ENCODE peak calls at places on chromosome 16, in five cellular contexts. N is stimulated activated CD8-positive, alpha-beta memory T cell treated with anti-CD3 and anti-CD28 coated beads, Interleukin-4, amount 100 ng/mL, for 4 hours; D is GM03348; H is naive thymus-derived CD8-positive, alpha-beta T cell; B is stimulated activated naive B cell treated with anti-CD40 and anti-IgM and Interleukin-4, amounts not matched to agents 10 μg/mL and 1 μg/mL and 100 μg/mL, for 72 hours. L is an unnamed sample.

GRCh38 chr16:65666132-65666869 is 544.4 kb upstream of the CDH11 start:
- DNase-seq in H (no peak), D (no peak), N (no peak), B (no peak), L (no peak)

GRCh38 chr16:60907645-60908044 is 1128.6 kb downstream of the CDH8 start:
- DNase-seq in N (no peak), D (peak; percentile 4), B (no peak), H (no peak), L (no peak)

GRCh38 chr16:53754938-53755910 is 51.3 kb downstream of the FTO start:
- DNase-seq in N (no peak), D (peak; percentile 47), B (no peak), H (no peak), L (no peak)

GRCh38 chr16:375212-375611 is 4.9 kb upstream of the MRPL28 start:
- DNase-seq in D (no peak), H (no peak), N (no peak), B (no peak), L (no peak)

GRCh38 chr16:56645311-56645710 is 6.4 kb upstream of the MT1B start:
- DNase-seq in H (no peak), B (no peak), N (no peak), D (no peak), L (no peak)

GRCh38 chr16:80203821-80204220 is 337.0 kb upstream of the DYNLRB2 start:
- DNase-seq in B (no peak), H (no peak), N (no peak), D (no peak), L (no peak)

GRCh38 chr16:11503566-11503965 is 83.2 kb downstream of the LITAF start:
- DNase-seq in B (no peak), N (no peak), D (no peak), H (no peak), L (no peak)

GRCh38 chr16:988465-989353 is 7.1 kb downstream of the SOX8 start:
- DNase-seq in N (no peak), H (no peak), B (no peak), D (no peak), L (no peak)

GRCh38 chr16:74896389-74897370 is 88.2 kb downstream of the WDR59 start:
- DNase-seq in H (no peak), B (no peak), D (peak; percentile 80), N (no peak), L (no peak)

GRCh38 chr16:87657621-87658192 is 55.4 kb downstream of the JPH3 start:
- DNase-seq in N (no peak), D (no peak), H (no peak), B (no peak), L (no peak)

GRCh38 chr16:73209190-73209589 is 161.3 kb upstream of the ZFHX3 start:
- DNase-seq in D (no peak), B (no peak), N (no peak), H (no peak), L (no peak)

GRCh38 chr16:56807011-56807675 is 57.9 kb upstream of the SLC12A3 start:
- DNase-seq in D (peak; percentile 27), H (no peak), B (no peak), N (no peak), L (no peak)

GRCh38 chr16:68921654-68922053 is 78.3 kb downstream of the TANGO6 start:
- DNase-seq in N (no peak), D (no peak), H (no peak), B (no peak), L (no peak)

GRCh38 chr16:28863929-28864886 is 565 bp downstream of the SH2B1 start:
- DNase-seq in D (peak; percentile 57), H (no peak), B (no peak), N (no peak), L (no peak)

GRCh38 chr16:2040031-2040430 is 7.6 kb downstream of the NTHL1 start:
- DNase-seq in N (no peak), H (no peak), B (no peak), D (no peak), L (no peak)

GRCh38 chr16:56370185-56370584 is 55.2 kb downstream of the AMFR start:
- DNase-seq in B (no peak), H (no peak), N (no peak), D (no peak), L (no peak)

GRCh38 chr16:71673190-71673956 is 47.4 kb downstream of the MARVELD3 start:
- DNase-seq in D (no peak), B (no peak), N (no peak), H (no peak), L (no peak)

GRCh38 chr16:88306860-88307545 is 75.8 kb upstream of the ZNF469 start:
- DNase-seq in D (peak; percentile 87), N (no peak), B (no peak), H (no peak), L (no peak)

GRCh38 chr16:4534151-4534790 is 4.3 kb downstream of the CDIP1 start:
- DNase-seq in N (no peak), H (peak; percentile 53), D (no peak), B (no peak), L (no peak)

GRCh38 chr16:87470332-87470731 is 22.5 kb downstream of the ZCCHC14 start:
- DNase-seq in H (no peak), D (peak; percentile 42), B (no peak), N (no peak), L (no peak)

GRCh38 chr16:11768850-11769249 is 26.2 kb upstream of the TXNDC11 start:
- DNase-seq in N (no peak), H (no peak), B (no peak), D (no peak), L (no peak)

GRCh38 chr16:87129771-87130170 is 187.4 kb downstream of the C16orf95 start:
- DNase-seq in B (no peak), N (no peak), D (no peak), H (no peak), L (no peak)

GRCh38 chr16:11632455-11632921 is 35.8 kb upstream of the SNN start:
- DNase-seq in B (no peak), N (no peak), H (no peak), D (peak; percentile 77), L (no peak)

GRCh38 chr16:65510850-65511249 is 389.0 kb upstream of the CDH11 start:
- DNase-seq in N (no peak), B (no peak), D (no peak), H (no peak), L (no peak)

GRCh38 chr16:13316008-13316407 is 414.6 kb downstream of the SHISA9 start:
- DNase-seq in D (no peak), B (no peak), N (no peak), H (no peak), L (no peak)

GRCh38 chr16:15705064-15705565 is 55.1 kb downstream of the NDE1 start:
- DNase-seq in H (no peak), B (no peak), D (no peak), N (no peak), L (no peak)

GRCh38 chr16:66578596-66579531 is at the start of gene CMTM2:
- DNase-seq in D (peak; percentile 22), B (no peak), N (no peak), H (peak; percentile 13), L (no peak)

GRCh38 chr16:56909484-56910113 is 22.3 kb upstream of the HERPUD1 start:
- DNase-seq in B (no peak), N (no peak), H (no peak), D (no peak), L (no peak)

GRCh38 chr16:13332713-13333255 is 431.4 kb downstream of the SHISA9 start:
- DNase-seq in N (no peak), B (no peak), H (no peak), D (no peak), L (no peak)

GRCh38 chr16:301950-302349 is 19.0 kb downstream of the PDIA2 start:
- DNase-seq in D (no peak), H (no peak), N (no peak), B (no peak), L (no peak)

GRCh38 chr16:68893710-68894705 is 50.7 kb downstream of the TANGO6 start:
- DNase-seq in B (no peak), D (no peak), H (no peak), N (no peak), L (no peak)

L was measured in activated CD4-positive, CD25-positive, alpha-beta regulatory T cell treated with anti-CD3 and anti-CD28 coated beads, Interleukin-2, amount 50 U/mL, for 72 hours.